ENCODE peak calls at places on chromosomes 12 and 14, in seven cellular contexts. S is effector CD8-positive, alpha-beta T cell; M is nephron progenitor cell; Q is NCI-H1092 treated with DMSO at 0.1 percent for 48 hours; G is ELF-1; A is Kasumi-1; Z is stimulated activated CD4-positive, alpha-beta T cell treated with anti-CD3 and anti-CD28 coated beads, Interleukin-4, amount 100 ng/mL, for 24 hours. I is an unnamed sample.

GRCh38 chr12:22435583-22435982 is 101.1 kb upstream of the ST8SIA1 start:
- DNase-seq in S (no peak), M (no peak), Q (no peak), G (no peak), A (no peak), Z (no peak), I (no peak)

GRCh38 chr12:75750950-75751349 is 239.5 kb upstream of the KRR1 start:
- DNase-seq in S (no peak), M (no peak), Q (no peak), G (no peak), A (no peak), Z (no peak), I (peak; percentile 21)

GRCh38 chr12:124548854-124549378 is 18.5 kb downstream of the NCOR2 start:
- DNase-seq in S (no peak), M (no peak), Q (no peak), G (no peak), A (no peak), Z (peak; percentile 48), I (no peak)

GRCh38 chr12:99029502-99030271 is 384.6 kb downstream of the APAF1 start:
- DNase-seq in S (no peak), M (no peak), Q (no peak), G (no peak), A (no peak), Z (no peak), I (peak; percentile 1)

GRCh38 chr14:54472291-54472690 is 16.5 kb downstream of the GMFB start:
- DNase-seq in S (no peak), M (no peak), Q (no peak), G (peak; percentile 63), A (no peak), Z (no peak), I (no peak)

GRCh38 chr12:30003321-30003720 is 219.6 kb upstream of the TMTC1 start:
- DNase-seq in S (no peak), M (no peak), Q (no peak), G (no peak), A (no peak), Z (no peak), I (no peak)

GRCh38 chr12:103966736-103967135 is 1.1 kb downstream of the TDG start:
- DNase-seq in S (no peak), M (no peak), Q (no peak), G (no peak), A (no peak), Z (no peak), I (no peak)

GRCh38 chr12:121189061-121189886 is 20.7 kb upstream of the P2RX4 start:
- DNase-seq in S (no peak), M (no peak), Q (no peak), G (no peak), A (no peak), Z (no peak), I (no peak)

GRCh38 chr12:89949457-89950195 is 241.0 kb upstream of the ATP2B1 start:
- DNase-seq in S (peak; percentile 13), M (no peak), Q (peak; percentile 22), G (no peak), A (no peak), Z (peak; percentile 56), I (peak; percentile 21)

GRCh38 chr12:109156586-109156985 is 40.2 kb downstream of the ACACB start:
- DNase-seq in S (no peak), M (no peak), Q (no peak), G (no peak), A (no peak), Z (no peak), I (no peak)

GRCh38 chr12:19186722-19187661 is 57.5 kb downstream of the PLEKHA5 start:
- DNase-seq in S (no peak), M (no peak), Q (peak; percentile 66), G (no peak), A (peak; percentile 58), Z (no peak), I (peak; percentile 36)

GRCh38 chr12:117986705-117987469 is 18.1 kb upstream of the KSR2 start:
- DNase-seq in S (no peak), M (no peak), Q (no peak), G (no peak), A (no peak), Z (no peak), I (no peak)

GRCh38 chr12:84661732-84662326 is 250.8 kb downstream of the SLC6A15 start:
- DNase-seq in S (no peak), M (no peak), Q (no peak), G (no peak), A (no peak), Z (no peak), I (no peak)

GRCh38 chr12:93824514-93825500 is 147.6 kb downstream of the CRADD start:
- DNase-seq in S (no peak), M (peak; percentile 50), Q (no peak), G (peak; percentile 93), A (no peak), Z (no peak), I (peak; percentile 73)

GRCh38 chr14:97706814-97707213 is 909.6 kb downstream of the VRK1 start:
- DNase-seq in S (no peak), M (no peak), Q (no peak), G (no peak), A (no peak), Z (no peak), I (no peak)

GRCh38 chr12:45475594-45475993 is 253.9 kb upstream of the ARID2 start:
- DNase-seq in S (no peak), M (no peak), Q (no peak), G (no peak), A (no peak), Z (no peak), I (no peak)

GRCh38 chr12:121222847-121223246 is 12.9 kb downstream of the P2RX4 start:
- DNase-seq in S (no peak), M (no peak), Q (no peak), G (no peak), A (no peak), Z (no peak), I (no peak)

GRCh38 chr12:2239376-2240010 is 186.7 kb downstream of the CACNA1C start:
- DNase-seq in S (no peak), M (no peak), Q (no peak), G (no peak), A (no peak), Z (no peak), I (peak; percentile 81)

GRCh38 chr12:59317598-59317997 is 278.2 kb upstream of the SLC16A7 start:
- DNase-seq in S (no peak), M (no peak), Q (no peak), G (no peak), A (no peak), Z (no peak), I (no peak)

GRCh38 chr12:106527356-106527755 is 55.4 kb upstream of the RFX4 start:
- DNase-seq in S (no peak), M (no peak), Q (no peak), G (no peak), A (no peak), Z (no peak), I (no peak)

GRCh38 chr12:93256258-93256969 is 121.3 kb upstream of the NUDT4 start:
- DNase-seq in S (no peak), M (no peak), Q (no peak), G (no peak), A (no peak), Z (no peak), I (no peak)